ENCODE peak calls at places on chromosome 13, in four cellular contexts. P is tibial artery; U is hepatocyte; C is CD4-positive, alpha-beta T cell. V is an unnamed sample. For H3K9me3, the result is how much of the 10 kb centered on the place peaks cover.

GRCh38 chr13:103878891-103879605 is 812.8 kb upstream of the SLC10A2 start:
- DNase-seq in C (no peak), P (no peak), U (no peak), V (no peak)

GRCh38 chr13:113562866-113563265 is 21.7 kb upstream of the TFDP1 start:
- DNase-seq in P (no peak), C (no peak), U (no peak), V (no peak)

GRCh38 chr13:72696590-72696989 is 30.8 kb downstream of the MZT1 start:
- DNase-seq in U (no peak), C (no peak), P (no peak), V (no peak)

GRCh38 chr13:100361504-100361903 is 227.1 kb downstream of the GGACT start:
- DNase-seq in C (no peak), U (no peak), P (no peak), V (no peak)

GRCh38 chr13:98143601-98144500 is 957 bp downstream of the FARP1 start:
- DNase-seq in U (peak), C (no peak), P (peak), V (no peak)

GRCh38 chr13:33205804-33206221 is 79.7 kb downstream of the STARD13 start:
- DNase-seq in P (peak), U (no peak), C (no peak), V (no peak)

GRCh38 chr13:27295096-27295495 is 24.5 kb downstream of the RASL11A start:
- DNase-seq in C (no peak), P (no peak), U (no peak), V (peak)

GRCh38 chr13:26707122-26708006 is 53.2 kb downstream of the GPR12 start:
- DNase-seq in U (peak), P (no peak), C (no peak), V (no peak)

GRCh38 chr13:59424661-59425060 is 739.1 kb downstream of the DIAPH3 start:
- DNase-seq in U (no peak), C (no peak), P (no peak), V (no peak)

GRCh38 chr13:32200741-32201140 is 114.4 kb downstream of the ZAR1L start:
- DNase-seq in P (no peak), C (no peak), U (no peak), V (no peak)

DNA sequence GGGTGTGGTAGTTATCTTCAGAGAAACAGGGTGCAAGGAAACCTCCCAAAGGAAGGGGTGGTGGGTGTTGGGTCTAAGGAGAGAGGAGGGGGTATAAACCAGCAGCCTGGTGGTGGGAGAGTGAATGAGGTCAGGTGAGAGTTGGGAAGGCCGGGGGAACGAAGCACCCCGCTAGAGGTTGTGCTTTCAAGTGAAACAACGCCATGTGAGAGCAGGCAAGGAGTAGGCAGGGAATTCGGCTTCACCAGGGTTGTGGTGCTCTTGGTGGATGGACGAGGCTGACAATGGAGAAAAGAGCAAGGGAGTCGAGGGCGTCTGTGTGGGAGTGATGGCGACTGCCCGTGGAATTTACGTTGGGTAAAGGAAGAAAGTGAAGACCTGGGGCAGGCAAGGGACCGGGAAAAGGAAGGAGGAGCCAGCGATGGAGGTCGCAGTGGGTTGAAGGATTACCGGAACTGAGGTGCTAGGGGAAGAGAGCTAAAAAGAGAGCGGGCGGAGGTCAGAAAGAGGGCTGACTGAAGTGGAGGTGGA is 2.1 kb upstream of the MLNR start:
- DNase-seq in P (no peak), U (no peak), C (no peak), V (no peak)
- H3K9me3 ChIP-seq in P (under half), U (under half), C (under half), V (under half)

GRCh38 chr13:48353590-48353989 is 50.0 kb downstream of the RB1 start:
- DNase-seq in P (no peak), U (no peak), C (no peak), V (no peak)
- H3K9me3 ChIP-seq in P (under half), U (under half), C (under half), V (under half)

DNA sequence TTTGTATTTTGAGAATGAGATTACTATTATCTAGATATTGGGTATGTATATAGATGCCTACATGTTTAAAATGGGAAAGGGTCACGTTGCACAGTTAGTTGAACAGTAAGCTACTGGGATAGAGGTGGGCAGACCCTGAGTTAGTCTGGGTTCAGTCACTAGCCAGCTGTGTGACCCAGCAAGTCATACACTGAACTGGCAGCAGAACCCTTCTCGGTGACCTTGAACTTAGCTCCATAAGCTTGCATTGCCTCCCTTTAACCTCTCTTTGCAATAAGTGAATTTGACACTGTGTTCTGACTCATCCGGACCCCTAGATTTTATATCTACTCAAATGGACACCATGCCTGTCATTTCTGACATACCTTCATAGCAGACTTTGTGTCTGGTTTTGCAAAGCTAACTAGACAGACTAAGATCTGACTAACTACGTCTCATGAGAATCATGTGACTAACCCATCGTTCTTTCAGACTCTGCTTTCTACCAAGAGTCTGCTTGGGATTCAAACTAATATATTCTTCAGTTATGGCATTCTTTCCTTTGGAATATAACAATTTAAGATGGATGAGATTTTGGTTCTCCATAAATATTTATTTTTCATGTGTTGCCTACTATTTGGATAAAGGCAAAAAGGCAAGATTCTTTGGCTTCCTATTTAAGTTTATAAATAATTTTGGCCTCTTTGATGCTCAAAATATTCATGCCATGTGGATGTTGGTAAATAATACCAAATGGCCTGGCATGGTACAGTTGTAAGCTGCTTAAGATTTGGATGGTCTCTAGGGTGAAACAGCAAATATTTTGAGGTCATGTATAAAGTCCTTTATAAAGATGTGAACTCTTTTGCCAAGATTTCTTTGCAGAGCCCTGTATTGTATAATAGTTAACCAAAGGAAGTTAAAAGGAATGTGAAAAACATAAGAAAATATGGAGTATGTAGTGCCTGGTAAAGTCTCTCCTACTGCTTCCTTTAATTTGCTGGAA is 159.3 kb downstream of the ITGBL1 start:
- DNase-seq in P (no peak), C (no peak), U (no peak), V (no peak)
- H3K9me3 ChIP-seq in P (under half), C (under half), U (under half), V (under half)

GRCh38 chr13:111079375-111079774 is 35.7 kb upstream of the ARHGEF7 start:
- DNase-seq in C (no peak), U (no peak), P (no peak), V (no peak)

GRCh38 chr13:111074826-111075225 is 40.3 kb upstream of the ARHGEF7 start:
- DNase-seq in P (no peak), U (no peak), C (no peak), V (no peak)

GRCh38 chr13:111082240-111082639 is 32.9 kb upstream of the ARHGEF7 start:
- DNase-seq in C (no peak), P (no peak), U (no peak), V (no peak)

GRCh38 chr13:111080642-111081041 is 34.5 kb upstream of the ARHGEF7 start:
- DNase-seq in C (no peak), U (no peak), P (no peak), V (no peak)

DNA sequence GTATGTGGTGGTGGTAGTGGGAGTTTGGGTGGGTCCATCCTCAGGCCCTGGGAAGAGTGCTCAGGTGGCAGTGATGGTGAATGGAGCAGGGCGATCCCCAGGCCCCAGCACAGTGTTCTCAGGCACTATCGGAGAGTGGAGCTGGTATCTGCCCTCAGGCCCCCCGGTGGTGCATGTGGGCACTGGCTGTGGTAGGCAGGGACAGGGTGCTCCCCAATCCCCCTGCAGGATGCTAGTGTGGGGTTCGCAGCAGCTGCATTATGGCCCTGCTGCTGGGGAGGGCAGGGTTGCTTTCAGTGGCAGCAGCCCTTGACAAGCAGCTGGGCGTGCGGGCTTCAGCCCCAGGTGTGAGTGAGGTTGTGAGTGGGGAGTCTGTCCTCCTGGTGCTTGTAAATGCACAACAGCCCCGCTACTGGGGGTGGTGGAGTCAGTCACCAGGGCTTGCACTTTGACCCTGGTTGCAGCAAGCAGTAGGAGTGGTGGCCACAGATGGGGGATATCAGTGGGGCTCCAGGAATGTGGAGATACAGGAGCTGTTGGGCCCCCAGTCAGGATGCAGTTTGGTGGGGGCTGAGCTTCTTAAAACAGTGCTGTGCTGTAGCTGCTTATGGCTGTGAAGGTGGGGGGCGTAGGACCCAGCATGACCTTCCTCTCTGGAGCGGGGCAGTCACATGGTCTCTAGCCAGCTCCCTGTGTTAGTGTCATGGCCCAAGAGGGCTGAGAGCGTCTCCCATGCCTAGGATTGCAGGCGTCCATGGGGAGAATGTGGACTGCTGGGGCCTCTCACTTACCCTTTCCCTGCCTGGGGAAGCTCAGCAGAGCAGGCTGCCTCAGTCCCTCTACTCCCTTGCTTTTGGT is 38.7 kb upstream of the ARHGEF7 start:
- DNase-seq in C (no peak), P (no peak), U (no peak), V (no peak)
- H3K9me3 ChIP-seq in C (under half), P (under half), U (under half), V (under half)

GRCh38 chr13:19283836-19284235 is 102.2 kb upstream of the TUBA3C start:
- DNase-seq in P (no peak), C (no peak), U (no peak), V (no peak)
- H3K9me3 ChIP-seq in P (under half), C (under half), U (under half), V (under half)

DNA sequence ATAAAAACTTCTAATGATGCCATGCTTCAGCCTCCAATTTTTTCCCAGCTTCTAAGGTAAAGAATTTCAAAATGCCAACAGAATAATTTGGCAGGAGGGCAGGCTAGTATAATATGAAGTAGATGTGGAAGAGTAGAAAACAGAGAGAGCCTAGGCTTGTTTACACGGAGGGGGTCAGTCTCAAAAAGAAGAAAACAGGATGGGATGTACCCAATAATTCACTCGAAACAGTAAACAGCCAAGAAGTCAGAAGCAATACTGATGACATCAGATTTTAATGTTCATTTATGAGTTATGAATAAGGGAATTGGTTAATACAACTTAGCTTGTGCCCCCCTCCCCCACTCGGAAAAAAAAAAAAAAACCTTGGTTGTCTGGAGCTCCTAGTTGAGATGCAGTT is 422.5 kb downstream of the FOXO1 start:
- DNase-seq in P (no peak), C (no peak), U (no peak), V (no peak)
- H3K9me3 ChIP-seq in P (under half), C (under half), U (under half), V (under half)